ENCODE peak calls at places on chromosomes 11 and 22, in five cellular contexts. A is H9; L is stimulated activated naive CD4-positive, alpha-beta T cell treated with Interleukin-2 at 50 U/mL for 16 hours; O is activated CD8-positive, alpha-beta memory T cell treated with anti-CD3 and anti-CD28 coated beads for 1 hour; G is COR-L47. E is an unnamed sample.

GRCh38 chr11:121606354-121606753 is 153.6 kb upstream of the SORL1-AS1 start:
- DNase-seq in A (no peak), G (peak), O (no peak), L (no peak), E (no peak)

GRCh38 chr11:75795276-75796090 is 19.5 kb upstream of the UVRAG start:
- DNase-seq in O (no peak), L (no peak), A (no peak), G (no peak), E (no peak)

GRCh38 chr11:94519478-94520084 is 7.3 kb downstream of the C11orf97 start:
- DNase-seq in L (no peak), O (no peak), G (no peak), A (no peak), E (peak)

GRCh38 chr11:45267660-45268340 is 18.3 kb downstream of the SYT13 start:
- DNase-seq in G (no peak), L (no peak), O (no peak), A (no peak), E (no peak)

GRCh38 chr22:49901457-49901856 is 16.8 kb downstream of the ALG12 start:
- DNase-seq in A (no peak), G (no peak), L (no peak), O (no peak), E (no peak)

GRCh38 chr11:123062892-123063395 is 1.0 kb upstream of the HSPA8 start:
- DNase-seq in A (no peak), L (no peak), G (peak), O (no peak), E (peak)

GRCh38 chr11:72216638-72217037 is at the start of gene FOLR2:
- DNase-seq in O (no peak), L (no peak), A (no peak), G (no peak), E (no peak)

GRCh38 chr11:61598886-61599868 is 18.3 kb upstream of the SYT7 start:
- DNase-seq in O (no peak), L (no peak), A (peak), G (no peak), E (peak)

GRCh38 chr11:78080818-78081495 is 1.3 kb upstream of the NDUFC2 start:
- DNase-seq in A (no peak), G (no peak), O (no peak), L (no peak), E (no peak)

GRCh38 chr11:132217856-132218255 is 847.4 kb downstream of the NTM start:
- DNase-seq in A (no peak), O (no peak), G (no peak), L (no peak), E (no peak)

GRCh38 chr22:41762980-41763779 is 37.3 kb upstream of the CCDC134 start:
- DNase-seq in O (no peak), G (peak), L (peak), A (peak), E (peak)

GRCh38 chr22:20297414-20298109 is 22.3 kb downstream of the DGCR6L start:
- DNase-seq in A (no peak), O (no peak), L (no peak), G (no peak), E (no peak)

GRCh38 chr11:119421941-119422504 is 949 bp downstream of the THY1 start:
- DNase-seq in L (no peak), A (no peak), G (no peak), O (no peak), E (peak)

GRCh38 chr22:31969789-31970489 is 25.6 kb downstream of the YWHAH start:
- DNase-seq in L (peak), G (peak), O (no peak), A (peak), E (peak)

GRCh38 chr11:17353228-17354021 is 1.8 kb downstream of the NCR3LG1 start:
- DNase-seq in A (peak), G (peak), L (peak), O (peak), E (peak)

GRCh38 chr11:6473481-6474422 is at the start of gene TRIM3:
- DNase-seq in O (peak), L (peak), G (peak), A (peak), E (peak)

GRCh38 chr11:46367244-46367915 is 14.1 kb upstream of the MDK start:
- DNase-seq in L (peak), A (peak), O (peak), G (peak), E (peak)

GRCh38 chr11:46890665-46891064 is 27.7 kb downstream of the LRP4 start:
- DNase-seq in G (no peak), A (no peak), O (no peak), L (no peak), E (no peak)

GRCh38 chr22:25998118-25998775 is 171.0 kb upstream of the SEZ6L start:
- DNase-seq in A (no peak), G (no peak), O (no peak), L (no peak), E (no peak)